ENCODE peak calls at places on chromosomes 2 and 18, in four cellular contexts. T is bronchial epithelial cell, J is colonic mucosa, K is AG04449. O is an unnamed sample.

GRCh38 chr2:17539596-17539992 is 902 bp upstream of the VSNL1 start:
- DNase-seq in T (peak; percentile 77), J (peak; percentile 79), K (no peak), O (no peak)

GRCh38 chr18:59681521-59682004 is 15.7 kb downstream of the CCBE1 start:
- DNase-seq in K (no peak), T (no peak), J (no peak), O (no peak)

GRCh38 chr2:46942143-46942526 is 26.5 kb upstream of the MCFD2 start:
- DNase-seq in T (peak; percentile 50), J (peak; percentile 68), K (no peak), O (no peak)

GRCh38 chr18:61435064-61435652 is 101.9 kb downstream of the CDH20 start:
- DNase-seq in K (no peak), J (no peak), T (peak; percentile 18), O (no peak)

GRCh38 chr2:31475692-31476091 is 61.1 kb upstream of the XDH start:
- DNase-seq in K (peak; percentile 56), J (no peak), T (peak; percentile 57), O (no peak)

GRCh38 chr2:27284989-27285388 is 2.8 kb downstream of the TRIM54 start:
- DNase-seq in J (no peak), T (no peak), K (no peak), O (no peak)

GRCh38 chr2:112061840-112062239 is 6.8 kb downstream of the TMEM87B start:
- DNase-seq in T (no peak), J (no peak), K (no peak), O (no peak)

GRCh38 chr2:20491739-20492531 is 45.1 kb downstream of the RHOB start:
- DNase-seq in K (no peak), T (no peak), J (no peak), O (no peak)

GRCh38 chr2:102975996-102976636 is 214.3 kb downstream of the TMEM182 start:
- DNase-seq in K (no peak), T (peak; percentile 66), J (peak; percentile 24), O (no peak)

GRCh38 chr2:162244559-162245031 is 1.4 kb upstream of the FAP start:
- DNase-seq in K (peak; percentile 93), T (peak; percentile 98), J (no peak), O (no peak)

GRCh38 chr18:58009166-58009565 is 34.9 kb upstream of the NEDD4L start:
- DNase-seq in J (no peak), T (no peak), K (no peak), O (no peak)

GRCh38 chr2:25337276-25337675 is 4.4 kb downstream of the DNMT3A start:
- DNase-seq in K (no peak), T (no peak), J (no peak), O (no peak)

GRCh38 chr2:224398289-224398688 is 3.6 kb downstream of the FAM124B start:
- DNase-seq in J (no peak), K (no peak), T (no peak), O (no peak)

GRCh38 chr2:138780451-138780880 is 276 bp upstream of the NXPH2 start:
- DNase-seq in J (no peak), K (no peak), T (no peak), O (no peak)

GRCh38 chr2:136319651-136320050 is 201.7 kb upstream of the CXCR4 start:
- DNase-seq in J (no peak), K (no peak), T (no peak), O (no peak)

GRCh38 chr2:241469746-241470145 is 38.6 kb downstream of the STK25 start:
- DNase-seq in J (no peak), T (no peak), K (no peak), O (no peak)

GRCh38 chr2:178747767-178748166 is 59.5 kb downstream of the TTN start:
- DNase-seq in K (no peak), J (no peak), T (peak; percentile 88), O (no peak)

GRCh38 chr2:191171708-191172355 is 21.0 kb upstream of the STAT4 start:
- DNase-seq in T (peak; percentile 100), J (no peak), K (peak; percentile 94), O (no peak)

GRCh38 chr2:86518498-86518897 is 44.7 kb downstream of the CHMP3 start:
- DNase-seq in T (no peak), J (no peak), K (no peak), O (no peak)

GRCh38 chr2:86221066-86221684 is 21.9 kb downstream of the MRPL35 start:
- DNase-seq in T (peak; percentile 34), K (no peak), J (peak; percentile 37), O (peak; percentile 34)

GRCh38 chr2:145931836-145932352 is 1412.0 kb upstream of the ZEB2 start:
- DNase-seq in J (no peak), K (no peak), T (no peak), O (no peak)

GRCh38 chr2:60356346-60356745 is 197.1 kb downstream of the BCL11A start:
- DNase-seq in J (no peak), K (no peak), T (peak; percentile 40), O (no peak)

GRCh38 chr18:35571138-35571537 is 10.4 kb upstream of the GALNT1 start:
- DNase-seq in K (no peak), J (no peak), T (peak; percentile 18), O (no peak)

GRCh38 chr18:35311506-35311905 is 21.5 kb upstream of the ZSCAN30 start:
- DNase-seq in T (peak; percentile 50), K (no peak), J (no peak), O (no peak)

GRCh38 chr2:64888591-64889309 is 100.4 kb upstream of the SLC1A4 start:
- DNase-seq in K (no peak), J (no peak), T (peak; percentile 91), O (no peak)

GRCh38 chr2:84338069-84338468 is 121.0 kb downstream of the SUCLG1 start:
- DNase-seq in T (no peak), J (no peak), K (peak; percentile 29), O (no peak)

GRCh38 chr18:36031903-36032302 is 35.5 kb downstream of the RPRD1A start:
- DNase-seq in J (no peak), K (no peak), T (no peak), O (no peak)

GRCh38 chr2:44314354-44314753 is 39.1 kb downstream of the SLC3A1 start:
- DNase-seq in T (no peak), J (no peak), K (no peak), O (no peak)

GRCh38 chr2:238106698-238107524 is 6.8 kb downstream of the ESPNL start:
- DNase-seq in T (no peak), J (no peak), K (no peak), O (no peak)

GRCh38 chr2:234495076-234495800 is 1.6 kb downstream of the ARL4C start:
- DNase-seq in K (no peak), J (no peak), T (no peak), O (no peak)

GRCh38 chr2:150663143-150663542 is 175.7 kb upstream of the RND3 start:
- DNase-seq in T (peak; percentile 84), K (peak; percentile 61), J (no peak), O (no peak)

GRCh38 chr2:126359494-126359893 is 296.5 kb upstream of the GYPC start:
- DNase-seq in J (no peak), K (no peak), T (no peak), O (no peak)

GRCh38 chr2:121297217-121297830 is 12.3 kb upstream of the TFCP2L1 start:
- DNase-seq in T (peak; percentile 39), K (no peak), J (peak; percentile 57), O (no peak)

GRCh38 chr18:77076111-77076510 is 56.5 kb downstream of the MBP start:
- DNase-seq in T (no peak), J (no peak), K (no peak), O (no peak)

GRCh38 chr2:143434445-143434844 is 305.2 kb downstream of the ARHGAP15 start:
- DNase-seq in T (no peak), J (no peak), K (no peak), O (no peak)
- H3K4me3 ChIP-seq in T (no peak overlapping the region), J (no peak overlapping the region), K (no peak overlapping the region), O (no peak overlapping the region)

GRCh38 chr2:51335072-51336058 is 303.4 kb upstream of the NRXN1 start:
- DNase-seq in K (no peak), J (no peak), T (no peak), O (no peak)
- TF ChIP-seq CTCF in K (no peak), J (no peak), T (no peak), O (no peak)

DNA sequence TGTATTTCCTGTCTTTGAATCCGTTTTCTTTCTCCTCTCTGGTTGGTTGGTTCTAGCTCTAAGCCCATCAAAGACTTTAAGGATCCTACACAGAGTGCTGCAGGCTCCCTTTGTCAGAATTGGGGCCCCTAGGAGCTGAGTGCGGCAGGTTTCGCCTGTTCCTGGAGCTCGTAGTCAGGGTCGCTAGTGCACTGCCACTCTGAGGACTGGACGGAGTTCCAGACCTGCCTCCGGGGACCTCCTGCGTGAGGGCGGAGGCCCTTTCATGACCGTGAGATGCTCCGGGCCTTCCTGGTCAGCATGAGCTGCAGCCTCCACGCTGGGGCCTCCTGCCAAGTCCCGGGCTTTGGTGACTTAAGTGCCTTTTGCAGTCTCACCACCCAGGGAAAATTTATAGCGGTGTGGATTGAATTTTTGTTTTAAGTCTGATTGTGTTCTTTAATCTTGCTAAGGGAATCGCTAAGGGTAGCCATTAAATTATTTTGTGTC is 33.7 kb downstream of the CHRNA1 start:
- DNase-seq in T (no peak), J (no peak), K (no peak), O (no peak)
- H3K4me3 ChIP-seq in T (no peak overlapping the region), J (peak overlapping the region; percentile 28), K (no peak overlapping the region), O (no peak overlapping the region)

GRCh38 chr2:236601306-236602202 is 31.9 kb downstream of the ACKR3 start:
- DNase-seq in J (no peak), K (no peak), T (no peak), O (no peak)

GRCh38 chr2:236600158-236600557 is 30.5 kb downstream of the ACKR3 start:
- DNase-seq in T (no peak), K (no peak), J (no peak), O (no peak)

GRCh38 chr2:236599059-236599458 is 29.4 kb downstream of the ACKR3 start:
- DNase-seq in T (no peak), J (no peak), K (no peak), O (no peak)

GRCh38 chr2:236602678-236603077 is 33.1 kb downstream of the ACKR3 start:
- DNase-seq in J (no peak), T (no peak), K (no peak), O (no peak)

DNA sequence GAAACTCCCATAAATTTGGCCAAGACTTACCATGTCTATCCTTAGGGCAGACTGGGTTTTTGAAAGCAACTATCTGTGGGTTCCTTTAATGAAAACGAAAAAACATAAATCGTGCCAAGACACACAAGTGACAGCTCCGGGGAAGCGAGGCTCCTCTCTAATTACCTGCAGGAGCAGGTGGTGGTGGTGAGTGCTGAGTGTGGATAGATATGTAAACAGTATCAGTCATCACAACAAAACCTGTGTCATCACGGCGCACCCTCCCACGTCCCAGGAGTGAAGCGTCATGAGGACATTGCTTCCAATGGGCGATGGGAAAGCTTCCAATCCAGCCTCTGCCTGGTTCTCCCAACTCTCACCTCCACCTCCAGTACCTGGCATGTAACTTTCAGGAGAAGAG is 31.3 kb downstream of the ACKR3 start:
- DNase-seq in K (no peak), T (peak; percentile 92), J (no peak), O (no peak)
- TF ChIP-seq CTCF in K (no peak), T (no peak), J (no peak), O (no peak)

GRCh38 chr2:132669854-132670103 is 226 bp downstream of the LYPD1 start:
- DNase-seq in K (no peak), T (no peak), J (peak; percentile 16), O (no peak)
- H3K4me3 ChIP-seq in K (peak overlapping the region; percentile 66), T (peak overlapping the region; percentile 35), J (peak overlapping the region; percentile 43), O (no peak overlapping the region)

GRCh38 chr18:49569701-49570100 is 7.8 kb downstream of the LIPG start:
- DNase-seq in J (no peak), T (peak; percentile 81), K (no peak), O (no peak)
- TF ChIP-seq CTCF in J (no peak), T (no peak), K (no peak), O (no peak)

GRCh38 chr18:79405019-79405780 is 9.5 kb downstream of the NFATC1 start:
- DNase-seq in K (no peak), J (no peak), T (no peak), O (no peak)
- H3K4me3 ChIP-seq in K (no peak overlapping the region), J (peak overlapping the region; percentile 6), T (no peak overlapping the region), O (no peak overlapping the region)